ENCODE peak calls at places on chromosome X, in nine cellular contexts. D is LoVo, W is GM03348, I is heart left ventricle, U is keratinocyte, M is EL, J is RWPE1, Y is substantia nigra, Q is cardiac fibroblast. V is an unnamed sample.

GRCh38 chrX:39619182-39620009 is 478.4 kb downstream of the BCOR start:
- DNase-seq in D (peak; percentile 1), W (no peak), I (no peak), U (no peak), M (no peak), J (peak; percentile 14), Y (no peak), Q (peak; percentile 34), V (no peak)

GRCh38 chrX:75273483-75273882 is 402 bp upstream of the UPRT start:
- DNase-seq in D (peak; percentile 0), W (no peak), I (no peak), U (no peak), M (no peak), J (no peak), Y (no peak), Q (peak; percentile 24), V (no peak)

GRCh38 chrX:11899091-11899490 is 141.1 kb downstream of the MSL3 start:
- DNase-seq in D (no peak), W (no peak), I (no peak), U (peak; percentile 50), M (peak; percentile 46), J (peak; percentile 42), Y (no peak), Q (peak; percentile 67), V (no peak)

GRCh38 chrX:45445745-45446412 is 245.2 kb upstream of the DIPK2B start:
- DNase-seq in D (peak; percentile 80), W (peak; percentile 45), I (no peak), U (peak; percentile 33), M (peak; percentile 79), J (peak; percentile 39), Y (no peak), Q (peak; percentile 72), V (no peak)

GRCh38 chrX:24561121-24561520 is 86.0 kb downstream of the PCYT1B start:
- DNase-seq in D (no peak), W (peak; percentile 8), I (no peak), U (no peak), M (peak; percentile 20), J (no peak), Y (no peak), Q (peak; percentile 14), V (no peak)

GRCh38 chrX:142040906-142041305 is 137.2 kb downstream of the MAGEC1 start:
- DNase-seq in D (no peak), W (no peak), I (no peak), U (no peak), M (no peak), J (no peak), Y (no peak), Q (no peak), V (no peak)

GRCh38 chrX:55598333-55598732 is 24.9 kb upstream of the FOXR2 start:
- DNase-seq in D (no peak), W (no peak), I (no peak), U (no peak), M (no peak), J (no peak), Y (no peak), Q (no peak), V (no peak)

GRCh38 chrX:154738013-154738738 is 12.7 kb downstream of the GAB3 start:
- DNase-seq in D (no peak), W (peak; percentile 59), I (peak; percentile 61), U (no peak), M (peak; percentile 68), J (no peak), Y (no peak), Q (peak; percentile 84), V (no peak)

GRCh38 chrX:38285649-38286048 is 41.7 kb downstream of the RPGR start:
- DNase-seq in D (no peak), W (no peak), I (no peak), U (no peak), M (no peak), J (no peak), Y (no peak), Q (no peak), V (no peak)

GRCh38 chrX:20217279-20217678 is 49.4 kb downstream of the RPS6KA3 start:
- DNase-seq in D (peak; percentile 59), W (peak; percentile 27), I (no peak), U (no peak), M (peak; percentile 60), J (peak; percentile 20), Y (no peak), Q (peak; percentile 66), V (no peak)

GRCh38 chrX:72305286-72306084 is at the start of gene CITED1:
- DNase-seq in D (no peak), W (no peak), I (no peak), U (no peak), M (peak; percentile 13), J (no peak), Y (no peak), Q (no peak), V (no peak)

GRCh38 chrX:41449615-41450014 is 2.5 kb downstream of the NYX start:
- DNase-seq in D (no peak), W (peak; percentile 10), I (peak; percentile 25), U (no peak), M (peak; percentile 17), J (no peak), Y (peak; percentile 11), Q (peak; percentile 23), V (no peak)

GRCh38 chrX:130173190-130173895 is 1.6 kb downstream of the RAB33A start:
- DNase-seq in D (peak; percentile 1), W (peak; percentile 67), I (peak; percentile 24), U (no peak), M (peak; percentile 86), J (no peak), Y (peak; percentile 23), Q (peak; percentile 82), V (peak; percentile 10)

GRCh38 chrX:34578237-34578636 is 78.8 kb downstream of the TMEM47 start:
- DNase-seq in D (no peak), W (peak; percentile 32), I (no peak), U (no peak), M (peak; percentile 35), J (no peak), Y (no peak), Q (peak; percentile 62), V (no peak)

GRCh38 chrX:95156566-95156965 is 1482.6 kb downstream of the FAM133A start:
- DNase-seq in D (no peak), W (no peak), I (no peak), U (no peak), M (no peak), J (no peak), Y (no peak), Q (no peak), V (no peak)

GRCh38 chrX:119734897-119735339 is 23.5 kb upstream of the SOWAHD start:
- DNase-seq in D (no peak), W (peak; percentile 27), I (peak; percentile 45), U (no peak), M (no peak), J (no peak), Y (peak; percentile 25), Q (peak; percentile 26), V (no peak)

GRCh38 chrX:132412208-132412607 is 76.6 kb downstream of the MBNL3 start:
- DNase-seq in D (no peak), W (no peak), I (no peak), U (no peak), M (no peak), J (no peak), Y (no peak), Q (no peak), V (no peak)

GRCh38 chrX:68112321-68112720 is 321.0 kb downstream of the OPHN1 start:
- DNase-seq in D (no peak), W (no peak), I (no peak), U (no peak), M (no peak), J (no peak), Y (no peak), Q (peak; percentile 44), V (no peak)